ENCODE peak calls at places on chromosomes 11 and 22, in eight cellular contexts. K is mammary epithelial cell, D is cardiac muscle cell, E is foreskin fibroblast, S is GM23248, P is right lobe of liver, Q is AG09309, U is kidney epithelial cell. F is an unnamed sample.

GRCh38 chr11:19633276-19633675 is 79.4 kb upstream of the NAV2 start:
- DNase-seq in K (no peak), D (peak; percentile 77), E (no peak), S (peak; percentile 44), P (no peak), Q (no peak), U (no peak), F (peak; percentile 63)

GRCh38 chr11:8318536-8318935 is 54.9 kb upstream of the LMO1 start:
- DNase-seq in K (no peak), D (peak; percentile 8), E (no peak), S (no peak), P (no peak), Q (no peak), U (no peak), F (no peak)

GRCh38 chr11:69700278-69701140 is 3.3 kb downstream of the FGF19 start:
- DNase-seq in K (no peak), D (peak; percentile 84), E (peak; percentile 46), S (peak; percentile 19), P (peak; percentile 91), Q (no peak), U (no peak), F (peak; percentile 11)

GRCh38 chr11:48237727-48238126 is 7.2 kb upstream of the OR4X2 start:
- DNase-seq in K (no peak), D (no peak), E (no peak), S (no peak), P (no peak), Q (no peak), U (no peak), F (no peak)

GRCh38 chr22:44893731-44894080 is 116.1 kb downstream of the PHF21B start:
- DNase-seq in K (no peak), D (no peak), E (no peak), S (no peak), P (no peak), Q (no peak), U (no peak), F (no peak)

GRCh38 chr11:66221726-66222236 is 46.7 kb upstream of the RAB1B start:
- DNase-seq in K (no peak), D (no peak), E (peak; percentile 5), S (peak; percentile 13), P (no peak), Q (no peak), U (no peak), F (no peak)

GRCh38 chr11:12813371-12814225 is 139.4 kb downstream of the TEAD1 start:
- DNase-seq in K (peak; percentile 78), D (peak; percentile 94), E (peak; percentile 72), S (peak; percentile 45), P (no peak), Q (no peak), U (peak; percentile 61), F (no peak)

GRCh38 chr11:116240661-116241060 is 532.1 kb downstream of the BUD13 start:
- DNase-seq in K (no peak), D (peak; percentile 65), E (no peak), S (peak; percentile 22), P (no peak), Q (no peak), U (no peak), F (no peak)

DNA sequence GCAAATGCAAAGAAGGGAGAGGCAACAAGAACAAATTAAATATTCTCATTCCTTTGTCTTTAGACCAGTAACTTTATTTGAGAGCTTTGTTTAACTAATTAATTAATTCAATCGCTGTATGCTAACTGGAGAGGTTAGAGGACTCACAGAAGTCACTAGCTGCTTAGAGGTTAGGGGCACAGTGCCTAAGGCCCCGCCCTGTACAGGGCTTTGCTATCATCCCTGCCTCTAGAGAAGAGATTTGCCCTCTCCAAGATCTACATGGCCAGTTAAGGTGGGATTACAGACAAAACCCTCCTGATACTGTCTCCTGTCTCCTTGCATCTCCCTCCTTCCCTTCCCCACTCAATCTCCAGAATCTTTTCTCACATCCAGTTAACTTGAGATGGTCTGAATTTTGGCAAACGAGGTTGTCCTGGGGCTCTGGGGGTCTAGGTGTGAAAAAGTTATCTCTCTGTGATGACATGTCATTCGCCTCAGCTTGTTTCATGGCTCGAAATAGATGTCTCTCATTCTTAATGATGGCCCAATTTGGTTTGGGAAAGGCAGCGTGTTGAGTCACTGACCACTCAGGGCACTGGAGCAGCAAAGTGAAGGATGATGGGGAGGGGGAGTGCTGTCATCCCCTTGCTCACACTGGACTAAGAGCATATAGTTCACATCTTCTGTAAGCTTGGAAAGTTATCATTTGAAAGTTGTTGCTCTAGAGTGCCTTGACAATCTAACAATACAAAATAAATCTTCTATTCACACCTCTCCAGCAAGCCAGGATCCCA is 190.9 kb downstream of the KIRREL3 start:
- DNase-seq in K (no peak), D (no peak), E (no peak), S (no peak), P (no peak), Q (no peak), U (no peak), F (no peak)
- H3K4me3 ChIP-seq in K (no peak overlapping the region), D (no peak overlapping the region), E (no peak overlapping the region), S (no peak overlapping the region), P (no peak overlapping the region), Q (no peak overlapping the region), U (no peak overlapping the region), F (no peak overlapping the region)

GRCh38 chr11:63907063-63907462 is 9.9 kb downstream of the RCOR2 start:
- DNase-seq in K (no peak), D (no peak), E (no peak), S (no peak), P (no peak), Q (no peak), U (no peak), F (no peak)

GRCh38 chr11:63906087-63906486 is 10.9 kb downstream of the RCOR2 start:
- DNase-seq in K (no peak), D (no peak), E (no peak), S (no peak), P (no peak), Q (no peak), U (no peak), F (no peak)

GRCh38 chr11:63908631-63909491 is 8.1 kb downstream of the RCOR2 start:
- DNase-seq in K (no peak), D (no peak), E (no peak), S (no peak), P (no peak), Q (no peak), U (no peak), F (no peak)

GRCh38 chr11:63906585-63906984 is 10.4 kb downstream of the RCOR2 start:
- DNase-seq in K (no peak), D (peak; percentile 28), E (no peak), S (peak; percentile 46), P (no peak), Q (no peak), U (no peak), F (no peak)

DNA sequence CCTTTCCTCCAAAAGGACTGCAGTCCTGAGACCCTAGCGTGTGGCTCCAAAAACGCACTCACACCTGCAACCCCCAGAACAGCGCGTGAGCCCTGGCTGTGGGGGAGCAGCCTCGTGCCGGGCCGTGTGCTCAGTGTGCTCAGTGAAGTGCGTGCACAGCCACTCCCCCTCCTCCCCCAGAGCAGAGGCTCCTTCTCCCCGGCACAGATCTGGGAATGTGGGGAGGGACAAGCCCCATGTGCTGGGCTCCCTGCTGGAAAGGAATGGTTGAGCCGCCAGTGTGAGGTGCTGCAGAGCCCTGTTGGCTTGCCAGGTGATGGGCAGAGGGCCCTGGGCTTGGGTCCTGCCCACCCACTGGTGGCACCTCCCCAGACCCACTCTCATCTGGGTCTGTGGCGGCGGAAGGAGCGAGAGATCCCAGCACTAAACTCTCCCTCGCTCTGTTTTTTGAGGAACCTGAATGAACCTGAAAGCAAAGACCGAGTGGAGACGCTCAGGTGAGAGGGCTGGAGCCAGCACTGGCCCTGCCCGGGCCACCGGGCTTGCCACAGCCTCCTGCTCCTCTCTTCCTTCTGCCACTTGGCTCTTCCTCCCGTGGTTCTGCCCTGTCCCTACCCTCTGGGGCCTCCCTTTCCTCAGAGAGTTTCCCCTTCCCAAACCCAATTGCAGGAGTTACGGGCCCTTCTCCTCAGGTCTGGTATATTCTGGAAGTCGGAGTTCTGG is 9.0 kb downstream of the RCOR2 start:
- DNase-seq in K (no peak), D (no peak), E (no peak), S (no peak), P (no peak), Q (no peak), U (no peak), F (no peak)
- H3K4me3 ChIP-seq in K (no peak overlapping the region), D (no peak overlapping the region), E (no peak overlapping the region), S (no peak overlapping the region), P (no peak overlapping the region), Q (no peak overlapping the region), U (no peak overlapping the region), F (no peak overlapping the region)

DNA sequence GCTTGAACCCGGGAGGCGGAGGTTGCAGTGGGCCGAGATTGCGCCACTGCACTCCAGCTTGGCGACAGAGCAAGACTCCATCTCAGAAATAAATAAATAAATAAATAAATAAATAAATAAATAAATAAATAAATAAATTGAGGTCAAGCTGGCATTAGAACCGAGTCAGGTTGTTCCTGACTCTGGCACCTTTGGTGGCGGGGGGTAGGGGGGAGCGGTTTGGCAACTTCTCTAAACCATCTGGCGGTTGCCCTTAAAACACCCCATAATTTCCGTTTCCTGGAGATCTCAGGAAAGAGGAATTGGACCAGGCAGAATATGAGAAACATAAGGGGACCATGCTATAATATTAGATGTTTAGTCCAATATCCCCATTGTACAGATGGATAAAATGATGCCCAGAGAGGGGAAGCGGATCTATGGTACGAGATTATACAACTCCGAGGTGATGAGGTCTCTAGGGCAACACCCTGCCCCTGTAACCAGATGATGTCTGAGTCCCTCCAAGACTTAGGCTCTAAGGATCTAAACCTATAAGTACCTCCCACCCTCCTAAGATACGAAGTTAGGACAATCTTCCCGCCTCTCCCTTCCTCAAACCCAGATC is 773 bp downstream of the CLPB start:
- DNase-seq in K (no peak), D (no peak), E (no peak), S (no peak), P (no peak), Q (no peak), U (no peak), F (no peak)
- H3K4me3 ChIP-seq in K (peak overlapping the region; percentile 78), D (peak overlapping the region; percentile 52), E (peak overlapping the region; percentile 75), S (peak overlapping the region; percentile 96), P (peak overlapping the region; percentile 76), Q (peak overlapping the region; percentile 83), U (peak overlapping the region; percentile 81), F (peak overlapping the region; percentile 84)

GRCh38 chr22:41845380-41846267 is 12.7 kb downstream of the SREBF2 start:
- DNase-seq in K (no peak), D (no peak), E (no peak), S (no peak), P (no peak), Q (no peak), U (no peak), F (no peak)

GRCh38 chr22:41842996-41843970 is 10.4 kb downstream of the SREBF2 start:
- DNase-seq in K (no peak), D (no peak), E (no peak), S (no peak), P (no peak), Q (no peak), U (no peak), F (no peak)

GRCh38 chr22:41844513-41844912 is 11.6 kb downstream of the SREBF2 start:
- DNase-seq in K (no peak), D (no peak), E (no peak), S (no peak), P (no peak), Q (no peak), U (no peak), F (no peak)

GRCh38 chr22:41846268-41847002 is 13.5 kb downstream of the SREBF2 start:
- DNase-seq in K (no peak), D (no peak), E (no peak), S (no peak), P (no peak), Q (no peak), U (no peak), F (no peak)

DNA sequence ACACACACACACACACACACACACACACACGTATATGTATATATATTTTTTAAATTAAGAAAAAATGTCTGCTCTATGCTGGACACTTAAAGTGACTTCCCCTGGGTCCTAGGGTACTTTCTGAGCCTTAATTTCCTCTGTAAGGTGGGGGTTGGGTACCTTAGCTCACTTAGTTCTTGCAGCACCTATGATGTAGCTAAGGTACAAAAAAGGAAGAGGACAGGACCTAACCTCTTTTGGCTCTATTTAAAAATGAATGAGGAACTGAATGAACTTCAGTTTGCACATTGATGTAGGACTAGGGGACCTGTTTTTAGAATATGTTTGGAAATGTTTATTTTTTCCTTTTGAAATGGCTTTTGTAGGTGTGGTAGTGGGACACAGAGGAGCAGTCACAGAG is 11.1 kb downstream of the SREBF2 start:
- DNase-seq in K (no peak), D (no peak), E (no peak), S (no peak), P (no peak), Q (no peak), U (no peak), F (no peak)
- H3K4me3 ChIP-seq in K (no peak overlapping the region), D (no peak overlapping the region), E (no peak overlapping the region), S (no peak overlapping the region), P (no peak overlapping the region), Q (no peak overlapping the region), U (no peak overlapping the region), F (no peak overlapping the region)

F was measured in astrocyte of the cerebellum.